ENCODE peak calls at places on chromosome 15, in five cellular contexts. T is lower lobe of right lung, U is thoracic aorta, X is DND-41, B is uterus. L is an unnamed sample.

GRCh38 chr15:75620776-75621536 is 4.6 kb downstream of the SNUPN start:
- DNase-seq in T (peak; percentile 69), U (peak; percentile 79), X (no peak), B (peak; percentile 86), L (peak; percentile 76)

GRCh38 chr15:100727291-100727851 is 125.0 kb downstream of the ASB7 start:
- DNase-seq in T (no peak), U (no peak), X (no peak), B (peak; percentile 70), L (no peak)

GRCh38 chr15:57227899-57228298 is 148.4 kb upstream of the CGNL1 start:
- DNase-seq in T (no peak), U (no peak), X (peak; percentile 25), B (no peak), L (no peak)

GRCh38 chr15:53757906-53758305 is 1.6 kb downstream of the WDR72 start:
- DNase-seq in T (no peak), U (no peak), X (no peak), B (no peak), L (no peak)

GRCh38 chr15:70559840-70560239 is 203.5 kb downstream of the UACA start:
- DNase-seq in T (no peak), U (no peak), X (no peak), B (no peak), L (no peak)

GRCh38 chr15:45648521-45649200 is 13.8 kb downstream of the SQOR start:
- DNase-seq in T (no peak), U (no peak), X (no peak), B (no peak), L (no peak)

GRCh38 chr15:78671626-78672211 is 30.7 kb upstream of the CHRNB4 start:
- DNase-seq in T (no peak), U (no peak), X (no peak), B (no peak), L (no peak)

GRCh38 chr15:87033056-87033455 is 953.4 kb downstream of the AGBL1 start:
- DNase-seq in T (no peak), U (no peak), X (no peak), B (no peak), L (no peak)

GRCh38 chr15:41881925-41882688 is 11.7 kb downstream of the SPTBN5 start:
- DNase-seq in T (no peak), U (no peak), X (no peak), B (no peak), L (peak; percentile 58)

GRCh38 chr15:58951388-58952060 is 18.0 kb upstream of the SLTM start:
- DNase-seq in T (no peak), U (no peak), X (no peak), B (no peak), L (no peak)

GRCh38 chr15:67126551-67127333 is 61.3 kb downstream of the SMAD3 start:
- DNase-seq in T (no peak), U (no peak), X (no peak), B (no peak), L (no peak)

GRCh38 chr15:70286110-70286806 is 188.5 kb upstream of the TLE3 start:
- DNase-seq in T (no peak), U (no peak), X (no peak), B (no peak), L (no peak)

GRCh38 chr15:62706361-62706760 is 336.2 kb upstream of the TPM1 start:
- DNase-seq in T (no peak), U (no peak), X (no peak), B (no peak), L (no peak)

GRCh38 chr15:38860253-38860652 is 295.6 kb upstream of the RASGRP1 start:
- DNase-seq in T (no peak), U (no peak), X (no peak), B (no peak), L (no peak)

GRCh38 chr15:56929389-56929788 is 10.9 kb downstream of the TCF12 start:
- DNase-seq in T (no peak), U (no peak), X (no peak), B (no peak), L (no peak)

GRCh38 chr15:35376701-35377100 is 169.3 kb downstream of the DPH6 start:
- DNase-seq in T (no peak), U (no peak), X (no peak), B (no peak), L (no peak)

DNA sequence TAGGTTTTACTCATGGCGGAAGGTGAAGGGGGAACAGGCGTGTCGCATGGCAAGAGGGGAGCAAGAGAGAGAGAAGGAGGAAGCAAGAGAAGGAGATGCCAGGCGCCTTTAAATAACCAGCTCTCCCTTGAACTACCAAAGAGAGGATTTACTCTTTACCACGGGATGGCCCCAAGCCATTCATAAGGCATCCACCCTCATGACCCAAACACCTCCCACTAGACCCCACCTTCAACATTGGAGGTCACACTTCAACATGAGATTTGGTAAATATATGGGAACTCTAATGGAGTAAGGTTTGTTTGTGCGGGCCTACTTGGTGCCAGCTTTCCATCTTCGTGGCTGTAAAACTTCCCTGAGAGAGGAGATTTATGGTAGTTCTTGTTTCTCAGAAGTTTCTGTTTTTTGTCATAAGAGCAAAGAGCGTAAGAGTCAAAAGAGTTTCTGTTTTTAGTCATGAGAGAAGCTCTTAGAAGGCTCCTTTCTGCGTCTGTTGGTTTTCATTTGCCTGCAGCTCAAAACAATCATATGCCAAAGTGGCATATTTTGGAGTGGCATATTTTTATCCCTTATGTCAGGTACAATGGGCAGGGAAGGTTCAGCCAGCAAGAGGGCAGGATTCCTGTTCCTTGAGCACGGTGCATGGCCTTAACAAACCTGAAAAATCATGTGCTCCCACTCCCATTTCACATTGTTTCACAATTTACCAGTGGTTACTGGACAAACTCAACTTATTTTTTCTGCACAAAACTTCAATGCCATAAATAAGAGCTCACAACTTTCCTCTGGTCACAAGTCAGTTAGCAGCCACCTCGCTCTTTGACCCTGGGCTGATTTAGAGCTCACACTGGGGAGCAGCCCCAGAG is 12.5 kb downstream of the PML start:
- DNase-seq in T (no peak), U (no peak), X (no peak), B (peak; percentile 64), L (no peak)
- H3K4me3 ChIP-seq in T (no peak overlapping the region), U (no peak overlapping the region), X (no peak overlapping the region), B (no peak overlapping the region), L (no peak overlapping the region)

GRCh38 chr15:99390667-99391066 is 139.4 kb downstream of the LRRC28 start:
- DNase-seq in T (no peak), U (no peak), X (no peak), B (no peak), L (no peak)
- TF ChIP-seq CTCF in T (no peak), U (no peak), X (no peak), B (no peak), L (no peak)

DNA sequence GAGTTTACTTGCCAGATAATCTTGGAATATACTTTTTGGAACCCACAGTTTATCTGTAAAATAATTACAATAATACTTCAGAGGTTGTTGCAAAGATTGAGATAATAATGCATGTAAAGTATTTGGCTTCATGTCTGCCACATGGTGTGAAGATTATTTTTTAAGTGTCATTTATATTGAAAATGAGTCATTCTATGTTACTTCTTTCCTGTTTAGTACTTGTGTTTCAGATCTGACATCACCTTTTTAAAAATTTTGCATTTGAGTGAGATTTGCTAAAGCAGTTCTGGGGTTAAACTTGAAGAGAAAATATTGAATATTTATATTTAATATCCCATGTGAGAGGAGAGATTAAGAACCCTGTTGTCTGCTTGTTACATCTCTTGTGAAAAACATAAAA is 31.2 kb downstream of the IQGAP1 start:
- DNase-seq in T (no peak), U (no peak), X (no peak), B (no peak), L (no peak)
- H3K4me1 ChIP-seq in T (peaks cover 79% of the 10 kb centered on the region), U (peaks cover 76% of the 10 kb centered on the region), X (no peaks in the 10 kb centered on the region), B (peaks cover 17% of the 10 kb centered on the region), L (peaks cover 24% of the 10 kb centered on the region)

DNA sequence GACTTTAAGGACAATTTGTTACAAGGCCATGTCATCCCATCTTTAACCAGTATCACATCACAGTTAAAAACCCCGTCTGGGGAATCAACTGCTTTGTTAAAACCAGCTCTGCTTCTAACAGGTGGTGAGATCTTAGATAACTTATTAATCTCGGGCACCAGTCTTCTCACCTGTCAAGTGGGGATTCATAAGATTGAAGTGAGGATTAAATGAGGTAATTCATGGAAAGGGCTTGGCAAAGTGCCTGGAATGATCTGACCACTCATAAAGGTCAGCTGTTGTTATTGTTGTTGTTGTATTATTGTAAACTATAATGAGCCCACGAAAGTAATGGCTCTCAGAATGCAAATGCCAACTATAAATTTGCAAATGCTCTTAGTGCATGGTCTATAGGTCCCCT is 30.1 kb upstream of the SLC24A5 start:
- DNase-seq in T (no peak), U (no peak), X (no peak), B (no peak), L (no peak)
- H3K4me3 ChIP-seq in T (no peak overlapping the region), U (no peak overlapping the region), X (no peak overlapping the region), B (no peak overlapping the region), L (no peak overlapping the region)

L was measured in mucosa of descending colon.